ENCODE peak calls at places on chromosomes 1 and 21, in six cellular contexts. P is activated gamma-delta T cell treated with anti-CD3 and anti-CD28 coated beads, Interleukin-2, amount 50 U/mL, for 16 hours; Z is HT-29; B is AG09309; N is ACHN; F is Right ventricle myocardium superior. T is an unnamed sample.

GRCh38 chr1:206895837-206896242 is 1.4 kb upstream of the IL24 start:
- DNase-seq in P (no peak), Z (no peak), B (peak; percentile 89), N (no peak), F (no peak), T (peak; percentile 94)

GRCh38 chr1:171280596-171280995 is 32.3 kb downstream of the FMO1 start:
- DNase-seq in P (no peak), Z (no peak), B (no peak), N (no peak), F (no peak), T (no peak)

GRCh38 chr1:938088-938683 is 14.5 kb downstream of the SAMD11 start:
- DNase-seq in P (no peak), Z (peak; percentile 68), B (no peak), N (peak; percentile 67), F (no peak), T (no peak)

GRCh38 chr1:109801791-109802135 is 38.0 kb upstream of the EPS8L3 start:
- DNase-seq in P (no peak), Z (no peak), B (no peak), N (no peak), F (no peak), T (no peak)

GRCh38 chr1:181356505-181357340 is 126.6 kb upstream of the CACNA1E start:
- DNase-seq in P (no peak), Z (no peak), B (no peak), N (no peak), F (no peak), T (no peak)

GRCh38 chr1:31013187-31013864 is 52.2 kb downstream of the PUM1 start:
- DNase-seq in P (no peak), Z (peak; percentile 49), B (no peak), N (peak; percentile 71), F (no peak), T (no peak)

GRCh38 chr1:116127123-116127847 is 16.1 kb downstream of the MAB21L3 start:
- DNase-seq in P (no peak), Z (no peak), B (no peak), N (no peak), F (no peak), T (no peak)

GRCh38 chr1:229411434-229412055 is 22.3 kb downstream of the ACTA1 start:
- DNase-seq in P (no peak), Z (no peak), B (no peak), N (no peak), F (no peak), T (no peak)

GRCh38 chr1:10484519-10484918 is 9.8 kb downstream of the PEX14 start:
- DNase-seq in P (no peak), Z (no peak), B (no peak), N (no peak), F (no peak), T (no peak)

GRCh38 chr1:161200421-161200991 is 1.7 kb upstream of the ADAMTS4 start:
- DNase-seq in P (no peak), Z (no peak), B (no peak), N (no peak), F (peak; percentile 41), T (no peak)

GRCh38 chr1:67060811-67061218 is 6.9 kb upstream of the SLC35D1 start:
- DNase-seq in P (no peak), Z (peak; percentile 36), B (peak; percentile 94), N (peak; percentile 84), F (no peak), T (peak; percentile 93)

GRCh38 chr21:23452384-23453083 is 2154.7 kb downstream of the MRPL39 start:
- DNase-seq in P (no peak), Z (peak; percentile 1), B (no peak), N (no peak), F (no peak), T (no peak)

GRCh38 chr1:228045871-228046270 is 36.6 kb upstream of the ARF1 start:
- DNase-seq in P (no peak), Z (no peak), B (no peak), N (no peak), F (no peak), T (no peak)

GRCh38 chr1:84505167-84506001 is 802 bp upstream of the SPATA1 start:
- DNase-seq in P (no peak), Z (peak; percentile 75), B (no peak), N (peak; percentile 61), F (no peak), T (peak; percentile 11)

GRCh38 chr21:31509108-31510017 is 150.1 kb upstream of the SOD1 start:
- DNase-seq in P (peak; percentile 51), Z (peak; percentile 20), B (no peak), N (peak; percentile 45), F (no peak), T (no peak)

GRCh38 chr1:20124451-20125057 is 5.2 kb upstream of the PLA2G2D start:
- DNase-seq in P (no peak), Z (peak; percentile 94), B (peak; percentile 33), N (peak; percentile 55), F (no peak), T (peak; percentile 27)

GRCh38 chr1:176987016-176987415 is 177.5 kb downstream of the ASTN1 start:
- DNase-seq in P (no peak), Z (no peak), B (no peak), N (no peak), F (no peak), T (no peak)

GRCh38 chr1:6302568-6302967 is 41.7 kb upstream of the GPR153 start:
- DNase-seq in P (no peak), Z (no peak), B (no peak), N (no peak), F (no peak), T (no peak)

GRCh38 chr1:32266926-32267645 is 16.0 kb downstream of the LCK start:
- DNase-seq in P (no peak), Z (no peak), B (peak; percentile 7), N (no peak), F (no peak), T (no peak)

GRCh38 chr21:37159949-37160348 is 86.9 kb downstream of the TTC3 start:
- DNase-seq in P (no peak), Z (no peak), B (no peak), N (no peak), F (no peak), T (no peak)

GRCh38 chr21:44710294-44710665 is 1.1 kb downstream of the TSPEAR start:
- DNase-seq in P (no peak), Z (no peak), B (no peak), N (no peak), F (no peak), T (no peak)

GRCh38 chr1:161119379-161120061 is 1.6 kb downstream of the NIT1 start:
- DNase-seq in P (peak; percentile 39), Z (peak; percentile 78), B (no peak), N (peak; percentile 77), F (no peak), T (no peak)

GRCh38 chr1:89686520-89686919 is 53.6 kb downstream of the LRRC8C start:
- DNase-seq in P (no peak), Z (no peak), B (no peak), N (no peak), F (no peak), T (no peak)

GRCh38 chr1:165173409-165173808 is 183.1 kb downstream of the LMX1A start:
- DNase-seq in P (no peak), Z (no peak), B (no peak), N (no peak), F (no peak), T (no peak)